ENCODE peak calls at places on chromosomes 5 and 9, in seven cellular contexts. U, O, A, F, G, N and D are unnamed samples.

GRCh38 chr9:133803028-133803585 is 65.0 kb upstream of the SARDH start:
- DNase-seq in U (no peak), O (no peak), A (no peak), F (no peak), G (peak), N (no peak), D (no peak)

GRCh38 chr9:126327016-126327749 is 554 bp downstream of the MVB12B start:
- DNase-seq in U (no peak), O (peak), A (peak), F (no peak), G (no peak), N (peak), D (no peak)

GRCh38 chr5:147481376-147481775 is 28.5 kb downstream of the DPYSL3 start:
- DNase-seq in U (no peak), O (no peak), A (no peak), F (no peak), G (peak), N (no peak), D (no peak)

GRCh38 chr9:129436751-129437625 is 183.9 kb downstream of the C9orf50 start:
- DNase-seq in U (no peak), O (no peak), A (no peak), F (no peak), G (peak), N (peak), D (no peak)

GRCh38 chr5:178078197-178078995 is 34.9 kb upstream of the N4BP3 start:
- DNase-seq in U (no peak), O (no peak), A (no peak), F (no peak), G (peak), N (no peak), D (no peak)

GRCh38 chr9:129749575-129749974 is 3.3 kb downstream of the PTGES start:
- DNase-seq in U (no peak), O (no peak), A (no peak), F (no peak), G (no peak), N (no peak), D (no peak)

GRCh38 chr5:155726267-155726666 is 600.7 kb upstream of the SGCD start:
- DNase-seq in U (no peak), O (no peak), A (peak), F (no peak), G (peak), N (peak), D (no peak)

GRCh38 chr9:135116892-135117680 is 29.6 kb downstream of the OLFM1 start:
- DNase-seq in U (no peak), O (no peak), A (no peak), F (no peak), G (no peak), N (no peak), D (no peak)